ENCODE peak calls at places on chromosomes 6 and 20, in eight cellular contexts. D is upper lobe of left lung; L is pancreas; H is AG04450; W is spleen; U is nephron progenitor cell; E is bronchial epithelial cell; O is CD4-positive, alpha-beta T cell. V is an unnamed sample.
A peak's percentile ranks its signal among the peaks of the same experiment; 100 is the strongest.

GRCh38 chr6:125668071-125668470 is 81.4 kb upstream of the HEY2 start:
- DNase-seq in D (no peak), L (no peak), H (no peak), W (no peak), U (no peak), E (no peak), O (no peak), V (no peak)

GRCh38 chr20:61798632-61799031 is 267.0 kb downstream of the TAF4 start:
- DNase-seq in D (no peak), L (no peak), H (no peak), W (no peak), U (no peak), E (no peak), O (no peak), V (no peak)

GRCh38 chr20:45097485-45098095 is 3.3 kb downstream of the KCNS1 start:
- DNase-seq in D (peak; percentile 41), L (no peak), H (no peak), W (peak; percentile 81), U (no peak), E (no peak), O (peak; percentile 43), V (peak; percentile 77)

GRCh38 chr6:106856227-106856874 is 118.2 kb downstream of the CD24 start:
- DNase-seq in D (no peak), L (no peak), H (no peak), W (no peak), U (no peak), E (no peak), O (no peak), V (no peak)

GRCh38 chr6:33744895-33745546 is 1.7 kb downstream of the IP6K3 start:
- DNase-seq in D (no peak), L (no peak), H (no peak), W (no peak), U (peak; percentile 50), E (no peak), O (no peak), V (no peak)

GRCh38 chr6:18997375-18997826 is 610.3 kb downstream of the RNF144B start:
- DNase-seq in D (no peak), L (peak; percentile 16), H (no peak), W (no peak), U (peak; percentile 5), E (peak; percentile 63), O (no peak), V (peak; percentile 39)

GRCh38 chr6:44493593-44493992 is 106.1 kb downstream of the CDC5L start:
- DNase-seq in D (no peak), L (no peak), H (no peak), W (no peak), U (no peak), E (no peak), O (no peak), V (no peak)

GRCh38 chr6:47145212-47145611 is 103.1 kb upstream of the ADGRF1 start:
- DNase-seq in D (no peak), L (no peak), H (no peak), W (no peak), U (no peak), E (no peak), O (no peak), V (no peak)

GRCh38 chr6:91412532-91412931 is 825.7 kb upstream of the MAP3K7 start:
- DNase-seq in D (no peak), L (no peak), H (no peak), W (no peak), U (no peak), E (no peak), O (no peak), V (no peak)
- TF ChIP-seq CTCF in D (no peak), L (no peak), H (peak; percentile 28), W (no peak), U (no peak), E (no peak), O (no peak), V (no peak)

DNA sequence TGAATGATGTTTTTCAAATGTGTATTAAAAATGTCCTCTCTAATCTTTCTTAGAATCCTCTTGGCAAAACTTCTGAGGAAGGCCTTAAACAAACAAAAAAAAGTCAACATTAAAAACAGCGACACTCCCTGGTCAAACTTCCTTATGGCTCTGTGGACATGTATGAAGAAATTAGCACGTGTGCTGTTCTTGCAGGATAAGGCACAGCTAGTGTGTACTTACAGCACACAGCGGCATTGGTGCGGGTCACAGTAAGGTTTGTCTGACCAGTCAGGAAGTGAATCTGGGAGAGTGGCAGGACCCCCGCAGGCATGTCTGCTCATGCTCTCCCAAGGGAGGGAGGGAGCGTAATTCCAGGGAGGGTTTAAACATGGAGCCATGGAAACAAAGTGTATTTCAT is 38.8 kb downstream of the SLC22A1 start:
- DNase-seq in D (peak; percentile 37), L (no peak), H (no peak), W (no peak), U (no peak), E (peak; percentile 73), O (no peak), V (no peak)
- TF ChIP-seq CTCF in D (peak; percentile 28), L (no peak), H (peak; percentile 19), W (no peak), U (no peak), E (peak; percentile 41), O (no peak), V (no peak)

DNA sequence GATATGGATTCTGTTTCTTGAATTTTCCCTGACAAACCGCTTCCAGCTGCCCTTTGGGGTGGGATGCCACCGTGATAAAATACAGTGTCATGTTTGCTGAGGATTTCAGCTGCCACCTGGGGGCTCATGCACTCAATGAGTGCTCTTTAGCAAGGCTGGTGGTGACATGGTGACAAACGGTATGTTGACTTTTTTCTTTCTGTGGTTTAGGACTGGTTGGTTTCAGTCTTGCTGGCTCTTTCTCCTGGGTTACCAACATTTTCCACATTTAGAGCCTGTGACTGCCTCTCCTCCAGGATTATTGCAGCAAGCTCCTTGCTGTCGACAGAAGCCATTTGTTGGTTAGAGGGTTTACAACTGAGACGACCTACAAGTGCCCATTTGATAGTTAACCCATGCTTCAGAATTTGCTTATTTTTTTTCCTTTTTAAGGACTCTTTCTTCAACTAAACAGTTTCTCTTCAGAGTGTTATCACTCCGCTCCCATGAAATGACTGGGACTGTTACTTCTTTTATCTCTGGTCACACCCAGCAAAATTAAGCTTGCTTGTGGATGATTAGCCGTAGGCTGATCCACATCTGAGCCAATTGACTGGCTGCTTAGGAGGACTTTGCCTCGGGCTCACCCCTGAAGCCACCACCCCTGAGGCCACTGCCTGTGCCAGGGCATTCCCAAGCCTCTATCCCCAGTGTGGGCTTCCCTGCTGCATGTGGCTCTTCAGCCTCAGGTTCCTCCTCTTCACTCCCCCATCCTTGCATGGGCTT is 48.4 kb upstream of the CDYL start:
- DNase-seq in D (no peak), L (no peak), H (no peak), W (no peak), U (no peak), E (no peak), O (no peak), V (peak; percentile 44)
- TF ChIP-seq CTCF in D (no peak), L (no peak), H (no peak), W (no peak), U (no peak), E (no peak), O (no peak), V (peak; percentile 36)

DNA sequence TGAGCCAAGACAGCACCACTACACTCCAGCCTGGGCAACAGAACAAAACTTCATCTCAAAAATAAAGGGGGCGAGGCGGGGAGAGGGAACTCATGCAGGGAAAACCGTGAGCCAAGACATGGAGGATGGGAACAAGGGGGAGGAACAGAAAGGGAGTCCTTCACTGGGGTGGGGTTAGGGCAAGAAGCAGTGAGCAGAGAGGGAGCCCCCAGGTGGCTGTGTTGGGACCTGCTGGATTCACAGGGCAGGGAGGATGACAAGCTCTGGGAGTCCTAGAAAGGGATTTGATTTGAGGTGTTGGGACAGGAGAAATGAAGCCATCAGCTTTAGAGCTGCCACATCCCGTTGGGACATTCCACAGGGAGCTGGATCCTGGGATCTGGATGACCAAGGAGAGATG is 90.6 kb upstream of the TOP1 start:
- DNase-seq in D (no peak), L (no peak), H (no peak), W (no peak), U (no peak), E (no peak), O (no peak), V (no peak)
- TF ChIP-seq CTCF in D (no peak), L (no peak), H (no peak), W (no peak), U (no peak), E (no peak), O (no peak), V (peak; percentile 8)

GRCh38 chr6:137202078-137202477 is 17.1 kb downstream of the IFNGR1 start:
- DNase-seq in D (no peak), L (no peak), H (no peak), W (no peak), U (peak; percentile 4), E (no peak), O (no peak), V (no peak)
- TF ChIP-seq CTCF in D (no peak), L (no peak), H (no peak), W (peak; percentile 21), U (peak; percentile 12), E (no peak), O (no peak), V (peak; percentile 49)

DNA sequence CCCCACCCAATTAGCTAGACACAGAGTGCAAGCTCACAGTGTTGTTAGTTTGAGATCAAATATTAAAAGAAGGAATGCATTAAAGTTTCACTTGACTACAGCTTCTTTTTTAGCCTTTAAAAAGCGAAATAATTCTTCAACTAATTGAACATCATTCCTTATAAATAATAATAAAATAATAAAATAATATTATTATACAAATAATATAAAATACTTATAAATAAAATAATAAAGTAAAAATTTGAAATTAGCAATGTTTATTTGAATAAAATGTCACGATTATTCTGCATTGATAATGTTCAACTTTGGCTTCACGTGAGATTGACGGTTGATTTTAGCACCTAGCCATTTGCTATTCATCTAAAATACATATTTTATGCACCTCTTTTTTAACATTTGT is 819.3 kb downstream of the FRK start:
- DNase-seq in D (no peak), L (no peak), H (no peak), W (no peak), U (no peak), E (no peak), O (no peak), V (no peak)
- TF ChIP-seq CTCF in D (no peak), L (no peak), H (no peak), W (no peak), U (no peak), E (no peak), O (no peak), V (no peak)

GRCh38 chr6:111478749-111479148 is 4.3 kb downstream of the REV3L start:
- DNase-seq in D (no peak), L (no peak), H (no peak), W (no peak), U (no peak), E (peak; percentile 68), O (no peak), V (peak; percentile 53)
- TF ChIP-seq CTCF in D (peak; percentile 14), L (no peak), H (peak; percentile 56), W (peak; percentile 22), U (no peak), E (peak; percentile 41), O (peak; percentile 57), V (peak; percentile 49)

GRCh38 chr20:31406115-31406514 is at the start of gene DEFB121:
- DNase-seq in D (no peak), L (no peak), H (no peak), W (no peak), U (no peak), E (no peak), O (no peak), V (no peak)

GRCh38 chr20:31403886-31404285 is 2.1 kb downstream of the DEFB121 start:
- DNase-seq in D (no peak), L (no peak), H (no peak), W (no peak), U (no peak), E (no peak), O (no peak), V (no peak)
- TF ChIP-seq CTCF in D (no peak), L (no peak), H (no peak), W (no peak), U (no peak), E (no peak), O (no peak), V (no peak)